ENCODE peak calls at places on chromosomes 12 and 14, in five cellular contexts. D is EL; P is HFF-Myc; N is choroid plexus epithelial cell; F is stimulated activated CD4-positive, alpha-beta T cell treated with anti-CD3 and anti-CD28 coated beads, Interleukin-1b, Interleukin-23, amount 100 ng/mL, for 4 hours. H is an unnamed sample.

GRCh38 chr12:124512667-124513296 is 54.6 kb downstream of the NCOR2 start:
- DNase-seq in D (peak), P (peak), N (peak), F (no peak), H (no peak)

GRCh38 chr14:23930742-23931141 is 22.8 kb upstream of the DHRS4 start:
- DNase-seq in D (peak), P (no peak), N (no peak), F (no peak), H (no peak)

GRCh38 chr12:115709410-115710065 is 568.0 kb downstream of the MED13L start:
- DNase-seq in D (no peak), P (no peak), N (no peak), F (no peak), H (no peak)

GRCh38 chr14:55802986-55803431 is 223.0 kb downstream of the KTN1 start:
- DNase-seq in D (peak), P (no peak), N (peak), F (no peak), H (no peak)

GRCh38 chr12:119229837-119230236 is 51.1 kb downstream of the HSPB8 start:
- DNase-seq in D (peak), P (no peak), N (peak), F (no peak), H (peak)

GRCh38 chr12:57452181-57452936 is 2.7 kb upstream of the INHBE start:
- DNase-seq in D (peak), P (no peak), N (peak), F (no peak), H (no peak)

GRCh38 chr14:35158951-35159653 is 36.8 kb downstream of the PRORP start:
- DNase-seq in D (no peak), P (no peak), N (peak), F (no peak), H (no peak)

GRCh38 chr12:70823182-70823976 is 97.2 kb downstream of the PTPRR start:
- DNase-seq in D (no peak), P (no peak), N (no peak), F (no peak), H (no peak)

GRCh38 chr12:12476836-12477531 is 85.7 kb downstream of the DUSP16 start:
- DNase-seq in D (no peak), P (no peak), N (no peak), F (no peak), H (no peak)

GRCh38 chr14:20680843-20681347 is 3.5 kb upstream of the RNASE4 start:
- DNase-seq in D (no peak), P (no peak), N (peak), F (no peak), H (no peak)

GRCh38 chr12:67541625-67541991 is 106.9 kb upstream of the DYRK2 start:
- DNase-seq in D (no peak), P (no peak), N (no peak), F (no peak), H (no peak)

GRCh38 chr12:101909646-101910045 is 32.3 kb downstream of the DRAM1 start:
- DNase-seq in D (no peak), P (no peak), N (no peak), F (no peak), H (no peak)

GRCh38 chr12:117067638-117068037 is 31.6 kb downstream of the TESC start:
- DNase-seq in D (no peak), P (no peak), N (no peak), F (no peak), H (no peak)

GRCh38 chr12:106647793-106648514 is 65.2 kb downstream of the RFX4 start:
- DNase-seq in D (no peak), P (no peak), N (no peak), F (no peak), H (no peak)

GRCh38 chr14:23122086-23122485 is 3.0 kb upstream of the CEBPE start:
- DNase-seq in D (no peak), P (no peak), N (no peak), F (no peak), H (no peak)

GRCh38 chr12:79055926-79056674 is 191.5 kb downstream of the SYT1 start:
- DNase-seq in D (peak), P (peak), N (peak), F (no peak), H (no peak)

GRCh38 chr12:96334502-96334901 is 65.7 kb downstream of the CDK17 start:
- DNase-seq in D (no peak), P (no peak), N (no peak), F (no peak), H (no peak)

GRCh38 chr12:122944588-122944987 is 21.7 kb downstream of the ABCB9 start:
- DNase-seq in D (peak), P (peak), N (peak), F (no peak), H (no peak)

GRCh38 chr12:19833775-19834501 is 394.6 kb downstream of the AEBP2 start:
- DNase-seq in D (peak), P (no peak), N (peak), F (no peak), H (no peak)

GRCh38 chr12:4133636-4134433 is 139.7 kb upstream of the CCND2 start:
- DNase-seq in D (no peak), P (no peak), N (no peak), F (no peak), H (no peak)

GRCh38 chr12:47935196-47935595 is 28.2 kb upstream of the TMEM106C start:
- DNase-seq in D (peak), P (peak), N (peak), F (no peak), H (no peak)

GRCh38 chr14:102900631-102901571 is 21.6 kb upstream of the AMN start:
- DNase-seq in D (no peak), P (no peak), N (no peak), F (no peak), H (no peak)

GRCh38 chr14:90518941-90519256 is 122.1 kb downstream of the CALM1 start:
- DNase-seq in D (peak), P (no peak), N (peak), F (peak), H (no peak)

GRCh38 chr12:119183942-119184695 is 5.4 kb downstream of the HSPB8 start:
- DNase-seq in D (no peak), P (no peak), N (no peak), F (no peak), H (no peak)